ENCODE peak calls at places on chromosomes 4 and X, in six cellular contexts. D is GM13977; I is heart right ventricle; V is retinal pigment epithelial cell; T is stimulated activated CD8-positive, alpha-beta memory T cell treated with anti-CD3 and anti-CD28 coated beads, Interleukin-12 subunit alpha, Interleukin-12 subunit beta, amount 100 ng/mL, for 1 hour; B is activated naive CD4-positive, alpha-beta T cell treated with anti-CD3 and anti-CD28 coated beads, Interleukin-2, amount 50 U/mL, for 72 hours. P is an unnamed sample.
A peak's percentile ranks its signal among the peaks of the same experiment; 100 is the strongest.

GRCh38 chr4:20126906-20127305 is 124.8 kb upstream of the SLIT2 start:
- DNase-seq in B (no peak), V (no peak), T (no peak), I (no peak), D (no peak), P (no peak)

GRCh38 chr4:150367326-150367725 is 214.6 kb upstream of the MAB21L2 start:
- DNase-seq in T (no peak), I (no peak), D (no peak), B (no peak), V (no peak), P (no peak)

GRCh38 chr4:14111730-14112171 is 484.2 kb upstream of the BOD1L1 start:
- DNase-seq in D (no peak), T (no peak), B (no peak), V (no peak), I (no peak), P (no peak)

GRCh38 chr4:74335341-74336019 is 27.2 kb downstream of the EPGN start:
- DNase-seq in B (no peak), V (no peak), T (no peak), D (no peak), I (no peak), P (no peak)

GRCh38 chr4:123443401-123444297 is 47.1 kb downstream of the SPRY1 start:
- DNase-seq in I (no peak), D (peak; percentile 45), V (no peak), T (no peak), B (peak; percentile 12), P (peak; percentile 33)

GRCh38 chr4:54657556-54658313 is at the start of gene KIT:
- DNase-seq in I (peak; percentile 12), B (peak; percentile 18), T (no peak), D (peak; percentile 33), V (no peak), P (peak; percentile 10)

GRCh38 chrX:94256396-94256795 is 582.4 kb downstream of the FAM133A start:
- DNase-seq in I (no peak), B (no peak), T (no peak), D (no peak), V (no peak), P (no peak)

GRCh38 chrX:43644124-43644701 is 11.9 kb upstream of the MAOA start:
- DNase-seq in B (no peak), I (no peak), D (no peak), T (no peak), V (peak; percentile 28), P (no peak)

GRCh38 chr4:137274404-137274803 is 257.9 kb downstream of the PCDH18 start:
- DNase-seq in B (no peak), I (no peak), V (no peak), T (no peak), D (no peak), P (no peak)